ENCODE peak calls at places on chromosome 2, in six cellular contexts. O is dorsolateral prefrontal cortex, I is astrocyte, S is Peyer's patch, W is thoracic aorta, F is cardiac muscle cell. B is an unnamed sample.

GRCh38 chr2:7812231-7812995 is 869.4 kb upstream of the ID2 start:
- DNase-seq in O (no peak), I (peak), S (no peak), W (no peak), F (no peak), B (no peak)

GRCh38 chr2:10924441-10924840 is 12.7 kb downstream of the KCNF1 start:
- DNase-seq in O (no peak), I (no peak), S (no peak), W (no peak), F (no peak), B (no peak)

GRCh38 chr2:122863516-122863915 is 1108.1 kb downstream of the TSN start:
- DNase-seq in O (no peak), I (no peak), S (no peak), W (no peak), F (no peak), B (no peak)

GRCh38 chr2:159600752-159601151 is 15.6 kb downstream of the BAZ2B start:
- DNase-seq in O (no peak), I (peak), S (no peak), W (no peak), F (no peak), B (no peak)

GRCh38 chr2:111617804-111618576 is 266.0 kb downstream of the ANAPC1 start:
- DNase-seq in O (peak), I (no peak), S (no peak), W (no peak), F (no peak), B (no peak)

GRCh38 chr2:120104002-120104467 is 91.2 kb downstream of the EPB41L5 start:
- DNase-seq in O (no peak), I (peak), S (no peak), W (no peak), F (no peak), B (no peak)

GRCh38 chr2:85935746-85936208 is 47.0 kb upstream of the ST3GAL5 start:
- DNase-seq in O (no peak), I (peak), S (no peak), W (no peak), F (peak), B (no peak)

GRCh38 chr2:56985609-56986008 is 801.8 kb downstream of the CCDC85A start:
- DNase-seq in O (no peak), I (no peak), S (no peak), W (no peak), F (no peak), B (no peak)

GRCh38 chr2:183579686-183580085 is 455.4 kb downstream of the NUP35 start:
- DNase-seq in O (no peak), I (no peak), S (no peak), W (no peak), F (peak), B (no peak)

GRCh38 chr2:30310955-30311354 is 79.6 kb downstream of the LBH start:
- DNase-seq in O (no peak), I (no peak), S (no peak), W (no peak), F (no peak), B (no peak)

GRCh38 chr2:54872783-54873182 is 149.3 kb downstream of the EML6 start:
- DNase-seq in O (no peak), I (no peak), S (no peak), W (no peak), F (no peak), B (no peak)

GRCh38 chr2:48377646-48378045 is 152.3 kb upstream of the STON1 start:
- DNase-seq in O (no peak), I (no peak), S (no peak), W (no peak), F (no peak), B (no peak)

GRCh38 chr2:105977212-105977611 is 216.9 kb downstream of the UXS1 start:
- DNase-seq in O (no peak), I (peak), S (no peak), W (no peak), F (no peak), B (no peak)

GRCh38 chr2:168494190-168494711 is 38.2 kb downstream of the CERS6 start:
- DNase-seq in O (no peak), I (no peak), S (no peak), W (no peak), F (no peak), B (peak)

GRCh38 chr2:235135990-235136561 is 184.3 kb downstream of the SH3BP4 start:
- DNase-seq in O (peak), I (peak), S (peak), W (peak), F (peak), B (peak)

GRCh38 chr2:229714080-229714735 is at the start of gene DNER:
- DNase-seq in O (peak), I (no peak), S (peak), W (no peak), F (peak), B (peak)

GRCh38 chr2:60972889-60973656 is 44.4 kb upstream of the PEX13 start:
- DNase-seq in O (no peak), I (no peak), S (no peak), W (no peak), F (no peak), B (no peak)

GRCh38 chr2:231877533-231878456 is 48.4 kb downstream of the NPPC start:
- DNase-seq in O (no peak), I (peak), S (no peak), W (no peak), F (peak), B (no peak)

GRCh38 chr2:190270298-190270697 is 49.3 kb downstream of the HIBCH start:
- DNase-seq in O (no peak), I (peak), S (no peak), W (no peak), F (no peak), B (no peak)

GRCh38 chr2:147873859-147874483 is 29.1 kb downstream of the ACVR2A start:
- DNase-seq in O (no peak), I (no peak), S (no peak), W (no peak), F (no peak), B (no peak)

GRCh38 chr2:230447455-230448451 is 31.8 kb downstream of the SP100 start:
- DNase-seq in O (no peak), I (no peak), S (no peak), W (no peak), F (no peak), B (no peak)

GRCh38 chr2:55923091-55923977 is at the start of gene EFEMP1:
- DNase-seq in O (peak), I (peak), S (peak), W (peak), F (peak), B (peak)

GRCh38 chr2:126744640-126745039 is 88.7 kb downstream of the GYPC start:
- DNase-seq in O (no peak), I (no peak), S (no peak), W (no peak), F (no peak), B (no peak)

GRCh38 chr2:239212121-239212520 is 188.7 kb downstream of the HDAC4 start:
- DNase-seq in O (no peak), I (no peak), S (no peak), W (no peak), F (no peak), B (no peak)

GRCh38 chr2:126858436-126858835 is 40.3 kb upstream of the TEX51 start:
- DNase-seq in O (no peak), I (no peak), S (no peak), W (no peak), F (no peak), B (no peak)

GRCh38 chr2:84882775-84883550 is 2.1 kb upstream of the TRABD2A start:
- DNase-seq in O (no peak), I (no peak), S (no peak), W (no peak), F (no peak), B (no peak)

GRCh38 chr2:174009488-174010223 is 44.5 kb upstream of the SP3 start:
- DNase-seq in O (no peak), I (peak), S (no peak), W (no peak), F (no peak), B (no peak)

GRCh38 chr2:215680605-215681598 is 245.0 kb upstream of the FN1 start:
- DNase-seq in O (no peak), I (peak), S (no peak), W (no peak), F (no peak), B (no peak)

GRCh38 chr2:191863988-191864387 is 17.1 kb upstream of the CAVIN2 start:
- DNase-seq in O (no peak), I (peak), S (no peak), W (no peak), F (no peak), B (no peak)

GRCh38 chr2:8558096-8558495 is 123.8 kb upstream of the ID2 start:
- DNase-seq in O (no peak), I (no peak), S (peak), W (no peak), F (no peak), B (no peak)

GRCh38 chr2:121748202-121748601 is 7.2 kb upstream of the TSN start:
- DNase-seq in O (no peak), I (no peak), S (no peak), W (no peak), F (peak), B (no peak)

GRCh38 chr2:167264380-167264779 is 376.1 kb downstream of the XIRP2 start:
- DNase-seq in O (peak), I (no peak), S (no peak), W (no peak), F (peak), B (peak)

GRCh38 chr2:181553244-181553643 is 96.1 kb downstream of the ITGA4 start:
- DNase-seq in O (no peak), I (no peak), S (no peak), W (no peak), F (no peak), B (no peak)

DNA sequence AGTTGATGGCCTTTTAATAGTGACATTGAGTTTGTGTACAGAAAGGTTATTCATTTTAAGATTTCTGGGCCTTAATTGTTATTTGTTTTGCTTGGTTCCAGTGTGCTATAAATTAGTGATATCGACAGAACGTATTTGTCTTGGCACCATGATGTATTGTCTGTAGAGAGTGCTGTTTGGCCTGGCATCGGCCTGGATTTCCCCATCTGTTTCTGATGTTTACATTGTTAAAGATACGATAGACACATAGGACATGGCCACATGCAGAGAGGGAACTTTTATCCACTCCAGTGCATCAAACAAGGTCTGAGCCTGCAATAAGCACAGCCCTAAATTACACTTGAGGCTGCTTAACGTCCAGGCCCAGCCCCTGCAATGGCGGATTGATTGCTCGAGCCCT is 144.7 kb downstream of the SLC4A3 start:
- DNase-seq in O (no peak), I (no peak), S (no peak), W (no peak), F (no peak), B (no peak)
- H3K27ac ChIP-seq in O (no peak), I (no peak), S (no peak), W (no peak), F (no peak), B (no peak)

GRCh38 chr2:237433920-237434319 is 20.0 kb upstream of the COL6A3 start:
- DNase-seq in O (no peak), I (no peak), S (no peak), W (no peak), F (no peak), B (no peak)
- H3K27ac ChIP-seq in O (no peak), I (peak), S (peak), W (no peak), F (no peak), B (no peak)

GRCh38 chr2:142874293-142874814 is 3.1 kb upstream of the KYNU start:
- DNase-seq in O (no peak), I (peak), S (no peak), W (no peak), F (no peak), B (peak)

GRCh38 chr2:142873850-142874287 is 3.6 kb upstream of the KYNU start:
- DNase-seq in O (no peak), I (no peak), S (no peak), W (no peak), F (no peak), B (no peak)

GRCh38 chr2:142871396-142871795 is 6.1 kb upstream of the KYNU start:
- DNase-seq in O (no peak), I (no peak), S (no peak), W (no peak), F (no peak), B (no peak)

GRCh38 chr2:142875010-142875409 is 2.5 kb upstream of the KYNU start:
- DNase-seq in O (no peak), I (no peak), S (no peak), W (no peak), F (no peak), B (no peak)

DNA sequence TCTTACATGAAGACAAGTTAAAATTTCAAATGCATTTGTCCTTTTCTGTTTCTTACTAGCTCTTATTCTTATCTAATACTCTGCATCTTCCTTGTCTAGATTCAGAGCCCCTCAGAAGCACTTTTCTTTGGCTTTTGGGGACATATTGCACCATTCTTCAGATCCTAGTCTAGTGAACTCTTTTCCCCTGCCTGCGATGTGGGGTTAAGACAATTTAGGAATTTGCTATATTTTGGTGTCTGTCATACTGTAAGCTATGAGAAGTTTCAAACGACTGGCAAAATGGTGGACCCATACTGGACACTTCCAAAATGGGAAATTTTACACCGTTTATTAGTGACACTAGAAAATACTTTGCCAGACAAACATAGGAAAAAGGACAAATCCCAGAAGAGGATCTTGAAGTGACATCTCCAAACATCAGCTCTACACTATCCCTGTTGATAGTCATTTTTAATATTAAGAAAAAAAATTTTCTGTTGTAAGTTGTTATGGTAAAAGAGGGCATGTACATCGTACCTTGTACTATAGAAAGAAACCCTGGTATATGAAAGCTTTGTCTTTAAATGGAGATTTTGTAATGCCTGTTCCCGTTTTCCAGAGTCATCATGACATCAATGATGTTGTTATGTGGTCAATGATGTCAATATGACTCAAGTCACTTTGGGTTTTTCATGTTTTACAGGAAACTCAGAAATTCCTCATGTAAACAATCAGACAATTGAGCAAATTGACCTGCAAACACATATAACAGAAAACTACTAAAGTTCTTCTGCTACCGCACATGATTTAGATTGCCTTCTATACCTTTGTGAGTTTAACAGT is 4.4 kb upstream of the KYNU start:
- DNase-seq in O (no peak), I (peak), S (no peak), W (no peak), F (no peak), B (no peak)
- H3K27ac ChIP-seq in O (no peak), I (peak), S (no peak), W (no peak), F (no peak), B (peak)

GRCh38 chr2:46030330-46030729 is 266.9 kb upstream of the EPAS1 start:
- DNase-seq in O (no peak), I (no peak), S (no peak), W (no peak), F (no peak), B (no peak)

GRCh38 chr2:46032996-46033395 is 264.2 kb upstream of the EPAS1 start:
- DNase-seq in O (no peak), I (no peak), S (no peak), W (no peak), F (no peak), B (no peak)

GRCh38 chr2:46034535-46034934 is 262.7 kb upstream of the EPAS1 start:
- DNase-seq in O (no peak), I (peak), S (no peak), W (no peak), F (no peak), B (no peak)

GRCh38 chr2:46031124-46031523 is 266.1 kb upstream of the EPAS1 start:
- DNase-seq in O (no peak), I (no peak), S (no peak), W (no peak), F (no peak), B (no peak)

DNA sequence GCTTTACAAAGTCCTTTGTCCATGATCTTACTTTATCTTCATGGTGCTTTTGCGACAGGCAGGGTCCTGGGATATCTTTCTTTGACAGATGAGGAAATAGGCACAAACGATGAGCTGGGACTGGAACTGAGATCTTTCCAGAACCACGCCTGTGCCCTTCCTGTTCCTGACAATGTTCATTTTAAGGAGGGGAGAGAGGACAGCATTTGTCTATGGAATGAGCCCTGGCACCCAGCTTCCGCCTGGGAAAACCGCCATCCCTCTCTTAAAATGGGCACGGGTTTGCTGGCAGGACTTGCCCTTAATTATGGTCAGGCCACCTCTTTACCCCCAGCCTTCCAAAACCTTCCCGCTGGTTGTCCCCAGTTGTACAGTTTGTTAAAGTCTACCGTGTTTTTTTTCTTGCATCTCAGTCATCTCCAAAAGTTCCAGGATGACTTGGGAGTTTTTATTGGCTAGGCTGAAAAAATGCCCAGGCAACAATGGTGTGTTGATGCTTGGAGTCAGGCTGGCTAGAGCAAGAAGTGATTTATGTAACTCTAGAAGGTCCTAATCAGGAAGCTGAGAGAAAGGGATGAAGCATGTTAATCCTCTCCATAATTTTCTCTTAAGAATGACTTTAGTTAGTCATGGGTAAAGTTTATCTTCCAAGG is 264.9 kb upstream of the EPAS1 start:
- DNase-seq in O (no peak), I (no peak), S (no peak), W (no peak), F (no peak), B (no peak)
- H3K27ac ChIP-seq in O (peak), I (no peak), S (no peak), W (peak), F (no peak), B (no peak)

GRCh38 chr2:150475479-150476212 is 11.8 kb downstream of the RND3 start:
- DNase-seq in O (no peak), I (no peak), S (no peak), W (no peak), F (no peak), B (no peak)

GRCh38 chr2:150478206-150478974 is 9.1 kb downstream of the RND3 start:
- DNase-seq in O (no peak), I (peak), S (no peak), W (no peak), F (peak), B (no peak)

GRCh38 chr2:150476213-150476740 is 11.2 kb downstream of the RND3 start:
- DNase-seq in O (no peak), I (no peak), S (no peak), W (no peak), F (no peak), B (no peak)

GRCh38 chr2:150477347-150477746 is 10.1 kb downstream of the RND3 start:
- DNase-seq in O (no peak), I (peak), S (peak), W (no peak), F (no peak), B (peak)

GRCh38 chr2:150476809-150477302 is 10.6 kb downstream of the RND3 start:
- DNase-seq in O (no peak), I (no peak), S (no peak), W (no peak), F (peak), B (peak)
- H3K27ac ChIP-seq in O (peak), I (peak), S (peak), W (peak), F (no peak), B (peak)

GRCh38 chr2:112977559-112978056 is at the start of gene IL36G:
- DNase-seq in O (no peak), I (no peak), S (no peak), W (no peak), F (no peak), B (no peak)
- H3K27ac ChIP-seq in O (no peak), I (no peak), S (no peak), W (no peak), F (no peak), B (no peak)

B was measured in colonic mucosa.